ENCODE peak calls at places on chromosome 12, in four cellular contexts. T is lower leg skin; A is CD8-positive, alpha-beta T cell; K is ovary. X is an unnamed sample.

GRCh38 chr12:119949594-119949993 is 39.4 kb upstream of the BICDL1 start:
- DNase-seq in T (no peak), A (no peak), K (no peak), X (no peak)

GRCh38 chr12:32084017-32084688 is 22.5 kb upstream of the BICD1 start:
- DNase-seq in K (no peak), A (no peak), T (no peak), X (no peak)

GRCh38 chr12:15939111-15939510 is 28.0 kb downstream of the DERA start:
- DNase-seq in A (no peak), K (no peak), T (no peak), X (no peak)

GRCh38 chr12:32270818-32271710 is 128.3 kb upstream of the FGD4 start:
- DNase-seq in T (no peak), A (no peak), K (no peak), X (no peak)

GRCh38 chr12:100268835-100269564 is 2.0 kb downstream of the SCYL2 start:
- DNase-seq in T (no peak), A (no peak), K (no peak), X (no peak)

GRCh38 chr12:57896437-57897201 is 44.7 kb upstream of the ATP23 start:
- DNase-seq in T (peak; percentile 80), A (no peak), K (peak; percentile 90), X (peak; percentile 86)

GRCh38 chr12:52541709-52542108 is 11.2 kb downstream of the KRT71 start:
- DNase-seq in T (no peak), K (no peak), A (no peak), X (peak; percentile 9)

GRCh38 chr12:2243275-2243674 is 190.5 kb downstream of the CACNA1C start:
- DNase-seq in K (no peak), T (no peak), A (no peak), X (no peak)

GRCh38 chr12:88360349-88360748 is 218.2 kb downstream of the TMTC3 start:
- DNase-seq in K (no peak), T (no peak), A (no peak), X (no peak)

DNA sequence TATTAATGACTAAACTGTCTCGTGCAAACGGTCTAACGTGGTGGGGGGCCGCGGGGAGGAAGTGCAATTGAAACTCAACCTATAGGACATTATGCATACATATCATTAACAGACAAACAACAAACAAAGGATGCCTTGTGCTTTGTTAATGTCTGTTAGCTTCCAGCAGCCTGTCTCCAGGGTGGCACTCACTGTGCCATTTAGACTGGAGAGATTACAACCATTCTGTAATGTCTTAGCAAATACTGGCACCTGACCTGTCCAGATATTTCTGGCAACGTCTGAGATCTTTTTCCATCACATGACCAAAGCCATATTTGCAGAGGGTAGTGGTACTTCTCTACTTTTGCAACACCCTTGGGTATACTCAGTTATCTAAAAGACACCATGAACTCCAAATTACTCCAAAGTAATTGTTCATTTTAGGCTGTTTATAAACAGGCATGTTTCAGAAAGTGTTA is 11.6 kb downstream of the BHLHE41 start:
- DNase-seq in A (no peak), T (no peak), K (no peak), X (no peak)
- TF ChIP-seq CTCF in A (no peak), T (no peak), K (no peak), X (no peak)

GRCh38 chr12:26058308-26058707 is 66.5 kb downstream of the BHLHE41 start:
- DNase-seq in A (no peak), T (no peak), K (no peak), X (no peak)
- TF ChIP-seq CTCF in A (no peak), T (no peak), K (no peak), X (no peak)

GRCh38 chr12:29769162-29769820 is 14.5 kb downstream of the TMTC1 start:
- DNase-seq in K (no peak), T (peak; percentile 43), A (no peak), X (no peak)
- TF ChIP-seq CTCF in K (no peak), T (no peak), A (no peak), X (no peak)

DNA sequence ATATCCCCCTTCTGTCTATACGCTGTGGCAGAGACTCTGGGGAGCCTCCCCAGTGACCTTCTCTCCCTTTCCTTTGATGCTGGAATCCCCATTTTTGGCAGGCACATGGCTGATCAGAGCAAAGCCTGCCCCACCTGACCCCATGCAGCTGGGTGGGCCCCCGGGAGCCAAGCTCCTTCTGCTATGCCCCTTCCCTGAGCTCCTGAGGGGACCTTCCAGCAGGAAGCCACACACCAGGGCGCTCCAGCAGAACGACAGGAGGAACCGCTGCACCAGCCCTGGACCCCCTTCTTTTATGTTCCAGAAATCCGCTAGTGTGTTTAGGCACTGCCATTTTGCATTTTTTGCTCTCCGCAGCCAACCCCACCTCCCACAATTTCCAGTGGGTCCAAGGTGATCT is 44.6 kb downstream of the TRAFD1 start:
- DNase-seq in K (no peak), A (no peak), T (no peak), X (peak; percentile 44)
- TF ChIP-seq CTCF in K (no peak), A (no peak), T (no peak), X (no peak)

GRCh38 chr12:68332726-68333630 is 816 bp upstream of the MDM1 start:
- DNase-seq in K (no peak), T (no peak), A (no peak), X (no peak)

GRCh38 chr12:68335462-68335861 is 3.3 kb upstream of the MDM1 start:
- DNase-seq in K (no peak), A (no peak), T (no peak), X (no peak)

GRCh38 chr12:68331500-68331868 is 678 bp downstream of the MDM1 start:
- DNase-seq in A (no peak), K (no peak), T (no peak), X (no peak)

GRCh38 chr12:68331869-68332725 is at the start of gene MDM1:
- DNase-seq in K (peak; percentile 96), A (peak; percentile 88), T (peak; percentile 97), X (peak; percentile 99)

DNA sequence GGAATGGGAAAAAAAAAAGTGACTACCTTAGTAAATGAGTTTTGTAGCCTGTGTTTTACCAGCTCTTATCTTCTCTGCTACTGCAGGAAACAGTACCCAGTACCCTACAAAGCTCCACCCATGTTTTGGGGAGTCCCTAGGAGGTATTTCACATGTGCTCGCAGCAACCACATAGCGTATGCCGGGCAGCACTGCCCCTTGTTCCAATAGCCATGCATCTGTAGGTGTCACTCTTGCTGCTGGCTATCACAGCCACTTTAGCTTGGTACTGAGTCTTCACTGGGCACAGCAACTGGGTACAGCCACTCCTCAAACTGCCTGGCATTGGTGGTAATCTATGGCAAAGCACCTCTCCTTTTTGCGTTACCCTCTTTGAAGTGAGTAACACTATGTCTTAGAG is 2.0 kb upstream of the MDM1 start:
- DNase-seq in K (no peak), T (no peak), A (no peak), X (no peak)
- TF ChIP-seq CTCF in K (no peak), T (no peak), A (no peak), X (no peak)

DNA sequence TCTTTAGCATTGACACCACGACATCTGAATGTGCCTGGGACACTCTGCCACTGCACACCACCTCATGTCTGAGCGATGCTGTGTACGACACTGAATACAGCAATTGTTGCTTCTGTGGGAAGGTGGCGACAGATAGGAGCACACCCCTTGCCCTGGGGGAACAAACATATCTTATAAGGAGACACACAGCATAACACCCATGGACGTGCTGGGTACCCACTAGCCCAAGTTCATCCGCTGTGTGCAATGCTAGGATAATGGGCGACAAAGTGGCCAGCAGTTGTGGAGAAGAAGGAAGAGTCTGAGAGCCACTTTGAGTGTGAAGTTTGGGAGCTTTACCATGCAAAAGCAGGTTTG is 61.1 kb downstream of the VWF start:
- DNase-seq in K (no peak), T (no peak), A (no peak), X (no peak)
- TF ChIP-seq CTCF in K (no peak), T (no peak), A (no peak), X (no peak)

GRCh38 chr12:40325349-40325960 is 100.7 kb downstream of the LRRK2 start:
- DNase-seq in A (no peak), T (no peak), K (no peak), X (no peak)
- TF ChIP-seq CTCF in A (no peak), T (no peak), K (no peak), X (no peak)

GRCh38 chr12:75438052-75438754 is 42.4 kb upstream of the GLIPR1 start:
- DNase-seq in A (no peak), K (no peak), T (no peak), X (no peak)

GRCh38 chr12:75439930-75440329 is 40.6 kb upstream of the GLIPR1 start:
- DNase-seq in A (no peak), T (no peak), K (no peak), X (no peak)

GRCh38 chr12:75439048-75439447 is 41.5 kb upstream of the GLIPR1 start:
- DNase-seq in T (no peak), A (no peak), K (no peak), X (no peak)

GRCh38 chr12:75437564-75437963 is 43.0 kb upstream of the GLIPR1 start:
- DNase-seq in T (no peak), K (no peak), A (no peak), X (no peak)
- TF ChIP-seq CTCF in T (no peak), K (no peak), A (peak; percentile 32), X (peak; percentile 7)

GRCh38 chr12:118850244-118850825 is 131.0 kb upstream of the SRRM4 start:
- DNase-seq in A (no peak), K (no peak), T (no peak), X (no peak)

GRCh38 chr12:118855858-118856257 is 125.5 kb upstream of the SRRM4 start:
- DNase-seq in T (no peak), K (no peak), A (no peak), X (no peak)

GRCh38 chr12:118853634-118854033 is 127.7 kb upstream of the SRRM4 start:
- DNase-seq in T (no peak), K (no peak), A (no peak), X (no peak)
- TF ChIP-seq CTCF in T (no peak), K (no peak), A (no peak), X (no peak)

DNA sequence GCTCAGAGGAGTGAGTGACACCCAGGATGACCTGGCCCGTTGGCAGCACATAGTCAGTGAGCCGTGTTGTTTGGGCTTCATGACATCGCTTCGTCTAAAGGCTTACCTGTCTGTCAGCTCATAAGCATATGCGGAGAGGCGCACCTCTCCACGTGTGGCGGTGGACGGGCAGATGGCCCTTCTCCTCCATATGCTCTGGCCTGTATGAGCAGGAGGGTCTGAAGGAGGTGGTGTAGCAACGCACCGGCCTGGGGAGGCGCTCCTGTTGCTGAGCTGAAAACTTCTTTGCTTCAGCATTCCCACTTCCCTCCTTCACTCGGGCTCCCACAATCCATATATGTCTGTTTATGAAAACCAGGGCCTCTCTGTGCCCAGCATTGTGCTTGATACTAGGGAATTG is 186.1 kb downstream of the TSPAN9 start:
- DNase-seq in K (no peak), A (no peak), T (no peak), X (no peak)
- TF ChIP-seq CTCF in K (no peak), A (no peak), T (no peak), X (no peak)

X was measured in spleen.